ENCODE peak calls at places on chromosomes 2 and 18, in six cellular contexts. One of them, this sample, is unnamed.

GRCh38 chr2:158394453-158394852 is 62.1 kb downstream of the CCDC148 start:
- DNase-seq in RCC 7860: no peak
- DNase-seq in NCI-H1092 treated with DMSO at 0.1 percent for 48 hours: no peak
- DNase-seq in HEK293T: no peak
- DNase-seq in CD8-positive, alpha-beta memory T cell: no peak
- DNase-seq in DND-41: no peak
- DNase-seq in this sample: no peak

GRCh38 chr18:80103231-80103630 is 5.8 kb upstream of the ADNP2 start:
- DNase-seq in RCC 7860: no peak
- DNase-seq in NCI-H1092 treated with DMSO at 0.1 percent for 48 hours: no peak
- DNase-seq in HEK293T: no peak
- DNase-seq in CD8-positive, alpha-beta memory T cell: no peak
- DNase-seq in DND-41: no peak
- DNase-seq in this sample: peak; percentile 29

GRCh38 chr2:12725238-12726187 is 8.8 kb downstream of the TRIB2 start:
- DNase-seq in RCC 7860: no peak
- DNase-seq in NCI-H1092 treated with DMSO at 0.1 percent for 48 hours: no peak
- DNase-seq in HEK293T: no peak
- DNase-seq in CD8-positive, alpha-beta memory T cell: no peak
- DNase-seq in DND-41: no peak
- DNase-seq in this sample: no peak

GRCh38 chr2:45273412-45274189 is 264.3 kb upstream of the SIX2 start:
- DNase-seq in RCC 7860: no peak
- DNase-seq in NCI-H1092 treated with DMSO at 0.1 percent for 48 hours: peak; percentile 75
- DNase-seq in HEK293T: no peak
- DNase-seq in CD8-positive, alpha-beta memory T cell: no peak
- DNase-seq in DND-41: no peak
- DNase-seq in this sample: no peak

GRCh38 chr2:134410831-134411231 is 157.0 kb downstream of the MGAT5 start:
- DNase-seq in RCC 7860: no peak
- DNase-seq in NCI-H1092 treated with DMSO at 0.1 percent for 48 hours: no peak
- DNase-seq in HEK293T: no peak
- DNase-seq in CD8-positive, alpha-beta memory T cell: no peak
- DNase-seq in DND-41: no peak
- DNase-seq in this sample: peak; percentile 59

GRCh38 chr18:7291046-7291445 is 60.2 kb downstream of the LRRC30 start:
- DNase-seq in RCC 7860: no peak
- DNase-seq in NCI-H1092 treated with DMSO at 0.1 percent for 48 hours: no peak
- DNase-seq in HEK293T: no peak
- DNase-seq in CD8-positive, alpha-beta memory T cell: no peak
- DNase-seq in DND-41: no peak
- DNase-seq in this sample: no peak

GRCh38 chr18:59795882-59796281 is 98.7 kb upstream of the CCBE1 start:
- DNase-seq in RCC 7860: no peak
- DNase-seq in NCI-H1092 treated with DMSO at 0.1 percent for 48 hours: no peak
- DNase-seq in HEK293T: no peak
- DNase-seq in CD8-positive, alpha-beta memory T cell: no peak
- DNase-seq in DND-41: no peak
- DNase-seq in this sample: no peak

GRCh38 chr2:156589381-156590079 is 153.4 kb downstream of the GPD2 start:
- DNase-seq in RCC 7860: peak; percentile 44
- DNase-seq in NCI-H1092 treated with DMSO at 0.1 percent for 48 hours: peak; percentile 7
- DNase-seq in HEK293T: peak; percentile 43
- DNase-seq in CD8-positive, alpha-beta memory T cell: no peak
- DNase-seq in DND-41: peak; percentile 29
- DNase-seq in this sample: peak; percentile 76

GRCh38 chr2:65055427-65056214 is 595 bp upstream of the CEP68 start:
- DNase-seq in RCC 7860: no peak
- DNase-seq in NCI-H1092 treated with DMSO at 0.1 percent for 48 hours: peak; percentile 63
- DNase-seq in HEK293T: no peak
- DNase-seq in CD8-positive, alpha-beta memory T cell: peak; percentile 55
- DNase-seq in DND-41: peak; percentile 77
- DNase-seq in this sample: no peak

GRCh38 chr2:130882111-130882510 is 45.4 kb downstream of the ARHGEF4 start:
- DNase-seq in RCC 7860: no peak
- DNase-seq in NCI-H1092 treated with DMSO at 0.1 percent for 48 hours: no peak
- DNase-seq in HEK293T: no peak
- DNase-seq in CD8-positive, alpha-beta memory T cell: no peak
- DNase-seq in DND-41: no peak
- DNase-seq in this sample: no peak

GRCh38 chr2:230868947-230869690 is 4.4 kb downstream of the ITM2C start:
- DNase-seq in RCC 7860: no peak
- DNase-seq in NCI-H1092 treated with DMSO at 0.1 percent for 48 hours: no peak
- DNase-seq in HEK293T: no peak
- DNase-seq in CD8-positive, alpha-beta memory T cell: no peak
- DNase-seq in DND-41: no peak
- DNase-seq in this sample: no peak

GRCh38 chr2:171172980-171173542 is 12.4 kb upstream of the TLK1 start:
- DNase-seq in RCC 7860: no peak
- DNase-seq in NCI-H1092 treated with DMSO at 0.1 percent for 48 hours: no peak
- DNase-seq in HEK293T: no peak
- DNase-seq in CD8-positive, alpha-beta memory T cell: no peak
- DNase-seq in DND-41: no peak
- DNase-seq in this sample: peak; percentile 52

GRCh38 chr2:37005118-37005868 is 39.0 kb upstream of the STRN start:
- DNase-seq in RCC 7860: no peak
- DNase-seq in NCI-H1092 treated with DMSO at 0.1 percent for 48 hours: no peak
- DNase-seq in HEK293T: peak; percentile 18
- DNase-seq in CD8-positive, alpha-beta memory T cell: no peak
- DNase-seq in DND-41: no peak
- DNase-seq in this sample: peak; percentile 53

GRCh38 chr2:240466579-240467148 is 31.2 kb downstream of the GPC1 start:
- DNase-seq in RCC 7860: no peak
- DNase-seq in NCI-H1092 treated with DMSO at 0.1 percent for 48 hours: no peak
- DNase-seq in HEK293T: no peak
- DNase-seq in CD8-positive, alpha-beta memory T cell: peak; percentile 0
- DNase-seq in DND-41: peak; percentile 1
- DNase-seq in this sample: no peak

GRCh38 chr2:43424262-43425207 is 171.3 kb downstream of the THADA start:
- DNase-seq in RCC 7860: no peak
- DNase-seq in NCI-H1092 treated with DMSO at 0.1 percent for 48 hours: no peak
- DNase-seq in HEK293T: no peak
- DNase-seq in CD8-positive, alpha-beta memory T cell: no peak
- DNase-seq in DND-41: no peak
- DNase-seq in this sample: no peak

GRCh38 chr18:57544958-57545661 is 41.4 kb downstream of the FECH start:
- DNase-seq in RCC 7860: no peak
- DNase-seq in NCI-H1092 treated with DMSO at 0.1 percent for 48 hours: peak; percentile 32
- DNase-seq in HEK293T: no peak
- DNase-seq in CD8-positive, alpha-beta memory T cell: no peak
- DNase-seq in DND-41: peak; percentile 13
- DNase-seq in this sample: peak; percentile 12

GRCh38 chr18:35386600-35387366 is 9.6 kb upstream of the ZNF396 start:
- DNase-seq in RCC 7860: peak; percentile 48
- DNase-seq in NCI-H1092 treated with DMSO at 0.1 percent for 48 hours: peak; percentile 80
- DNase-seq in HEK293T: peak; percentile 93
- DNase-seq in CD8-positive, alpha-beta memory T cell: peak; percentile 55
- DNase-seq in DND-41: peak; percentile 70
- DNase-seq in this sample: peak; percentile 92

GRCh38 chr2:134670955-134671354 is 47.8 kb downstream of the TMEM163 start:
- DNase-seq in RCC 7860: no peak
- DNase-seq in NCI-H1092 treated with DMSO at 0.1 percent for 48 hours: peak; percentile 83
- DNase-seq in HEK293T: no peak
- DNase-seq in CD8-positive, alpha-beta memory T cell: no peak
- DNase-seq in DND-41: no peak
- DNase-seq in this sample: no peak

This sample was measured in cardiac fibroblast.